ENCODE peak calls at places on chromosomes 16 and 17, in nine cellular contexts. One of them, this sample, is unnamed.

GRCh38 chr16:79362312-79362970 is 238.1 kb downstream of the MAF start:
- DNase-seq in GM04504: no peak
- DNase-seq in right atrium auricular region: no peak
- DNase-seq in neural progenitor cell: no peak
- DNase-seq in T-helper 2 cell: peak
- DNase-seq in stimulated activated CD4-positive, alpha-beta T cell treated with anti-CD3 and anti-CD28 coated beads, Interleukin-15, amount 100 ng/mL, for 1 hour: no peak
- DNase-seq in stimulated activated CD8-positive, alpha-beta memory T cell treated with anti-CD3 and anti-CD28 coated beads, Interleukin-12 subunit alpha, Interleukin-12 subunit beta, amount 100 ng/mL, for 1 hour: no peak
- DNase-seq in anterior cingulate cortex: no peak
- DNase-seq in fibroblast of mammary gland: no peak
- DNase-seq in this sample: no peak

GRCh38 chr17:385195-385835 is 32.7 kb upstream of the RPH3AL start:
- DNase-seq in GM04504: no peak
- DNase-seq in right atrium auricular region: no peak
- DNase-seq in neural progenitor cell: peak
- DNase-seq in T-helper 2 cell: peak
- DNase-seq in stimulated activated CD4-positive, alpha-beta T cell treated with anti-CD3 and anti-CD28 coated beads, Interleukin-15, amount 100 ng/mL, for 1 hour: no peak
- DNase-seq in stimulated activated CD8-positive, alpha-beta memory T cell treated with anti-CD3 and anti-CD28 coated beads, Interleukin-12 subunit alpha, Interleukin-12 subunit beta, amount 100 ng/mL, for 1 hour: no peak
- DNase-seq in anterior cingulate cortex: no peak
- DNase-seq in fibroblast of mammary gland: no peak
- DNase-seq in this sample: no peak

GRCh38 chr16:66588981-66589713 is 9.9 kb downstream of the CMTM2 start:
- DNase-seq in GM04504: no peak
- DNase-seq in right atrium auricular region: no peak
- DNase-seq in neural progenitor cell: peak
- DNase-seq in T-helper 2 cell: peak
- DNase-seq in stimulated activated CD4-positive, alpha-beta T cell treated with anti-CD3 and anti-CD28 coated beads, Interleukin-15, amount 100 ng/mL, for 1 hour: peak
- DNase-seq in stimulated activated CD8-positive, alpha-beta memory T cell treated with anti-CD3 and anti-CD28 coated beads, Interleukin-12 subunit alpha, Interleukin-12 subunit beta, amount 100 ng/mL, for 1 hour: peak
- DNase-seq in anterior cingulate cortex: peak
- DNase-seq in fibroblast of mammary gland: peak
- DNase-seq in this sample: peak

GRCh38 chr16:80341242-80341641 is 199.6 kb upstream of the DYNLRB2 start:
- DNase-seq in GM04504: no peak
- DNase-seq in right atrium auricular region: no peak
- DNase-seq in neural progenitor cell: no peak
- DNase-seq in T-helper 2 cell: no peak
- DNase-seq in stimulated activated CD4-positive, alpha-beta T cell treated with anti-CD3 and anti-CD28 coated beads, Interleukin-15, amount 100 ng/mL, for 1 hour: no peak
- DNase-seq in stimulated activated CD8-positive, alpha-beta memory T cell treated with anti-CD3 and anti-CD28 coated beads, Interleukin-12 subunit alpha, Interleukin-12 subunit beta, amount 100 ng/mL, for 1 hour: no peak
- DNase-seq in anterior cingulate cortex: no peak
- DNase-seq in fibroblast of mammary gland: no peak
- DNase-seq in this sample: no peak

GRCh38 chr16:48534601-48535340 is 75.2 kb downstream of the N4BP1 start:
- DNase-seq in GM04504: no peak
- DNase-seq in right atrium auricular region: no peak
- DNase-seq in neural progenitor cell: no peak
- DNase-seq in T-helper 2 cell: no peak
- DNase-seq in stimulated activated CD4-positive, alpha-beta T cell treated with anti-CD3 and anti-CD28 coated beads, Interleukin-15, amount 100 ng/mL, for 1 hour: no peak
- DNase-seq in stimulated activated CD8-positive, alpha-beta memory T cell treated with anti-CD3 and anti-CD28 coated beads, Interleukin-12 subunit alpha, Interleukin-12 subunit beta, amount 100 ng/mL, for 1 hour: no peak
- DNase-seq in anterior cingulate cortex: no peak
- DNase-seq in fibroblast of mammary gland: no peak
- DNase-seq in this sample: no peak

GRCh38 chr16:25135239-25135878 is 23.8 kb downstream of the LCMT1 start:
- DNase-seq in GM04504: no peak
- DNase-seq in right atrium auricular region: no peak
- DNase-seq in neural progenitor cell: no peak
- DNase-seq in T-helper 2 cell: no peak
- DNase-seq in stimulated activated CD4-positive, alpha-beta T cell treated with anti-CD3 and anti-CD28 coated beads, Interleukin-15, amount 100 ng/mL, for 1 hour: no peak
- DNase-seq in stimulated activated CD8-positive, alpha-beta memory T cell treated with anti-CD3 and anti-CD28 coated beads, Interleukin-12 subunit alpha, Interleukin-12 subunit beta, amount 100 ng/mL, for 1 hour: no peak
- DNase-seq in anterior cingulate cortex: no peak
- DNase-seq in fibroblast of mammary gland: peak
- DNase-seq in this sample: no peak

GRCh38 chr17:41651625-41652460 is 27.5 kb upstream of the KRT17 start:
- DNase-seq in GM04504: no peak
- DNase-seq in right atrium auricular region: no peak
- DNase-seq in neural progenitor cell: no peak
- DNase-seq in T-helper 2 cell: no peak
- DNase-seq in stimulated activated CD4-positive, alpha-beta T cell treated with anti-CD3 and anti-CD28 coated beads, Interleukin-15, amount 100 ng/mL, for 1 hour: no peak
- DNase-seq in stimulated activated CD8-positive, alpha-beta memory T cell treated with anti-CD3 and anti-CD28 coated beads, Interleukin-12 subunit alpha, Interleukin-12 subunit beta, amount 100 ng/mL, for 1 hour: no peak
- DNase-seq in anterior cingulate cortex: peak
- DNase-seq in fibroblast of mammary gland: no peak
- DNase-seq in this sample: no peak

GRCh38 chr16:57628008-57628781 is at the start of gene ADGRG1:
- DNase-seq in GM04504: peak
- DNase-seq in right atrium auricular region: peak
- DNase-seq in neural progenitor cell: peak
- DNase-seq in T-helper 2 cell: peak
- DNase-seq in stimulated activated CD4-positive, alpha-beta T cell treated with anti-CD3 and anti-CD28 coated beads, Interleukin-15, amount 100 ng/mL, for 1 hour: peak
- DNase-seq in stimulated activated CD8-positive, alpha-beta memory T cell treated with anti-CD3 and anti-CD28 coated beads, Interleukin-12 subunit alpha, Interleukin-12 subunit beta, amount 100 ng/mL, for 1 hour: no peak
- DNase-seq in anterior cingulate cortex: peak
- DNase-seq in fibroblast of mammary gland: peak
- DNase-seq in this sample: no peak

GRCh38 chr17:73628642-73629552 is 15.3 kb downstream of the SDK2 start:
- DNase-seq in GM04504: no peak
- DNase-seq in right atrium auricular region: no peak
- DNase-seq in neural progenitor cell: no peak
- DNase-seq in T-helper 2 cell: no peak
- DNase-seq in stimulated activated CD4-positive, alpha-beta T cell treated with anti-CD3 and anti-CD28 coated beads, Interleukin-15, amount 100 ng/mL, for 1 hour: no peak
- DNase-seq in stimulated activated CD8-positive, alpha-beta memory T cell treated with anti-CD3 and anti-CD28 coated beads, Interleukin-12 subunit alpha, Interleukin-12 subunit beta, amount 100 ng/mL, for 1 hour: no peak
- DNase-seq in anterior cingulate cortex: no peak
- DNase-seq in fibroblast of mammary gland: peak
- DNase-seq in this sample: no peak

GRCh38 chr16:49049191-49049590 is 232.4 kb downstream of the CBLN1 start:
- DNase-seq in GM04504: no peak
- DNase-seq in right atrium auricular region: no peak
- DNase-seq in neural progenitor cell: no peak
- DNase-seq in T-helper 2 cell: no peak
- DNase-seq in stimulated activated CD4-positive, alpha-beta T cell treated with anti-CD3 and anti-CD28 coated beads, Interleukin-15, amount 100 ng/mL, for 1 hour: no peak
- DNase-seq in stimulated activated CD8-positive, alpha-beta memory T cell treated with anti-CD3 and anti-CD28 coated beads, Interleukin-12 subunit alpha, Interleukin-12 subunit beta, amount 100 ng/mL, for 1 hour: no peak
- DNase-seq in anterior cingulate cortex: no peak
- DNase-seq in fibroblast of mammary gland: no peak
- DNase-seq in this sample: no peak

GRCh38 chr16:89944773-89945172 is 3.8 kb upstream of the DEF8 start:
- DNase-seq in GM04504: no peak
- DNase-seq in right atrium auricular region: no peak
- DNase-seq in neural progenitor cell: no peak
- DNase-seq in T-helper 2 cell: no peak
- DNase-seq in stimulated activated CD4-positive, alpha-beta T cell treated with anti-CD3 and anti-CD28 coated beads, Interleukin-15, amount 100 ng/mL, for 1 hour: no peak
- DNase-seq in stimulated activated CD8-positive, alpha-beta memory T cell treated with anti-CD3 and anti-CD28 coated beads, Interleukin-12 subunit alpha, Interleukin-12 subunit beta, amount 100 ng/mL, for 1 hour: no peak
- DNase-seq in anterior cingulate cortex: no peak
- DNase-seq in fibroblast of mammary gland: no peak
- DNase-seq in this sample: no peak

GRCh38 chr17:1449412-1449967 is 6.5 kb downstream of the CRK start:
- DNase-seq in GM04504: no peak
- DNase-seq in right atrium auricular region: no peak
- DNase-seq in neural progenitor cell: no peak
- DNase-seq in T-helper 2 cell: no peak
- DNase-seq in stimulated activated CD4-positive, alpha-beta T cell treated with anti-CD3 and anti-CD28 coated beads, Interleukin-15, amount 100 ng/mL, for 1 hour: no peak
- DNase-seq in stimulated activated CD8-positive, alpha-beta memory T cell treated with anti-CD3 and anti-CD28 coated beads, Interleukin-12 subunit alpha, Interleukin-12 subunit beta, amount 100 ng/mL, for 1 hour: no peak
- DNase-seq in anterior cingulate cortex: no peak
- DNase-seq in fibroblast of mammary gland: no peak
- DNase-seq in this sample: no peak

GRCh38 chr17:42203354-42203753 is 9.1 kb upstream of the GHDC start:
- DNase-seq in GM04504: no peak
- DNase-seq in right atrium auricular region: no peak
- DNase-seq in neural progenitor cell: no peak
- DNase-seq in T-helper 2 cell: no peak
- DNase-seq in stimulated activated CD4-positive, alpha-beta T cell treated with anti-CD3 and anti-CD28 coated beads, Interleukin-15, amount 100 ng/mL, for 1 hour: no peak
- DNase-seq in stimulated activated CD8-positive, alpha-beta memory T cell treated with anti-CD3 and anti-CD28 coated beads, Interleukin-12 subunit alpha, Interleukin-12 subunit beta, amount 100 ng/mL, for 1 hour: no peak
- DNase-seq in anterior cingulate cortex: no peak
- DNase-seq in fibroblast of mammary gland: no peak
- DNase-seq in this sample: no peak

GRCh38 chr16:57276596-57276995 is 7.9 kb downstream of the PLLP start:
- DNase-seq in GM04504: no peak
- DNase-seq in right atrium auricular region: no peak
- DNase-seq in neural progenitor cell: no peak
- DNase-seq in T-helper 2 cell: no peak
- DNase-seq in stimulated activated CD4-positive, alpha-beta T cell treated with anti-CD3 and anti-CD28 coated beads, Interleukin-15, amount 100 ng/mL, for 1 hour: no peak
- DNase-seq in stimulated activated CD8-positive, alpha-beta memory T cell treated with anti-CD3 and anti-CD28 coated beads, Interleukin-12 subunit alpha, Interleukin-12 subunit beta, amount 100 ng/mL, for 1 hour: no peak
- DNase-seq in anterior cingulate cortex: peak
- DNase-seq in fibroblast of mammary gland: no peak
- DNase-seq in this sample: no peak

GRCh38 chr16:57837305-57838125 is 35.2 kb upstream of the KIFC3 start:
- DNase-seq in GM04504: no peak
- DNase-seq in right atrium auricular region: no peak
- DNase-seq in neural progenitor cell: no peak
- DNase-seq in T-helper 2 cell: no peak
- DNase-seq in stimulated activated CD4-positive, alpha-beta T cell treated with anti-CD3 and anti-CD28 coated beads, Interleukin-15, amount 100 ng/mL, for 1 hour: no peak
- DNase-seq in stimulated activated CD8-positive, alpha-beta memory T cell treated with anti-CD3 and anti-CD28 coated beads, Interleukin-12 subunit alpha, Interleukin-12 subunit beta, amount 100 ng/mL, for 1 hour: no peak
- DNase-seq in anterior cingulate cortex: no peak
- DNase-seq in fibroblast of mammary gland: no peak
- DNase-seq in this sample: no peak

GRCh38 chr17:38605852-38606645 is at the start of gene SRCIN1:
- DNase-seq in GM04504: no peak
- DNase-seq in right atrium auricular region: no peak
- DNase-seq in neural progenitor cell: peak
- DNase-seq in T-helper 2 cell: peak
- DNase-seq in stimulated activated CD4-positive, alpha-beta T cell treated with anti-CD3 and anti-CD28 coated beads, Interleukin-15, amount 100 ng/mL, for 1 hour: peak
- DNase-seq in stimulated activated CD8-positive, alpha-beta memory T cell treated with anti-CD3 and anti-CD28 coated beads, Interleukin-12 subunit alpha, Interleukin-12 subunit beta, amount 100 ng/mL, for 1 hour: no peak
- DNase-seq in anterior cingulate cortex: peak
- DNase-seq in fibroblast of mammary gland: no peak
- DNase-seq in this sample: peak

GRCh38 chr17:36945959-36946725 is 2.6 kb upstream of the AATF start:
- DNase-seq in GM04504: no peak
- DNase-seq in right atrium auricular region: no peak
- DNase-seq in neural progenitor cell: peak
- DNase-seq in T-helper 2 cell: no peak
- DNase-seq in stimulated activated CD4-positive, alpha-beta T cell treated with anti-CD3 and anti-CD28 coated beads, Interleukin-15, amount 100 ng/mL, for 1 hour: no peak
- DNase-seq in stimulated activated CD8-positive, alpha-beta memory T cell treated with anti-CD3 and anti-CD28 coated beads, Interleukin-12 subunit alpha, Interleukin-12 subunit beta, amount 100 ng/mL, for 1 hour: no peak
- DNase-seq in anterior cingulate cortex: no peak
- DNase-seq in fibroblast of mammary gland: no peak
- DNase-seq in this sample: no peak

GRCh38 chr16:50464325-50465290 is 83.6 kb upstream of the NKD1 start:
- DNase-seq in GM04504: no peak
- DNase-seq in right atrium auricular region: no peak
- DNase-seq in neural progenitor cell: no peak
- DNase-seq in T-helper 2 cell: no peak
- DNase-seq in stimulated activated CD4-positive, alpha-beta T cell treated with anti-CD3 and anti-CD28 coated beads, Interleukin-15, amount 100 ng/mL, for 1 hour: no peak
- DNase-seq in stimulated activated CD8-positive, alpha-beta memory T cell treated with anti-CD3 and anti-CD28 coated beads, Interleukin-12 subunit alpha, Interleukin-12 subunit beta, amount 100 ng/mL, for 1 hour: no peak
- DNase-seq in anterior cingulate cortex: no peak
- DNase-seq in fibroblast of mammary gland: no peak
- DNase-seq in this sample: no peak

GRCh38 chr17:63848834-63849689 is 6.6 kb upstream of the SMARCD2 start:
- DNase-seq in GM04504: peak
- DNase-seq in right atrium auricular region: peak
- DNase-seq in neural progenitor cell: peak
- DNase-seq in T-helper 2 cell: peak
- DNase-seq in stimulated activated CD4-positive, alpha-beta T cell treated with anti-CD3 and anti-CD28 coated beads, Interleukin-15, amount 100 ng/mL, for 1 hour: peak
- DNase-seq in stimulated activated CD8-positive, alpha-beta memory T cell treated with anti-CD3 and anti-CD28 coated beads, Interleukin-12 subunit alpha, Interleukin-12 subunit beta, amount 100 ng/mL, for 1 hour: peak
- DNase-seq in anterior cingulate cortex: peak
- DNase-seq in fibroblast of mammary gland: peak
- DNase-seq in this sample: peak

GRCh38 chr17:48608494-48608834 is 2.4 kb downstream of the HOXB7 start:
- DNase-seq in GM04504: no peak
- DNase-seq in right atrium auricular region: no peak
- DNase-seq in neural progenitor cell: no peak
- DNase-seq in T-helper 2 cell: no peak
- DNase-seq in stimulated activated CD4-positive, alpha-beta T cell treated with anti-CD3 and anti-CD28 coated beads, Interleukin-15, amount 100 ng/mL, for 1 hour: no peak
- DNase-seq in stimulated activated CD8-positive, alpha-beta memory T cell treated with anti-CD3 and anti-CD28 coated beads, Interleukin-12 subunit alpha, Interleukin-12 subunit beta, amount 100 ng/mL, for 1 hour: no peak
- DNase-seq in anterior cingulate cortex: no peak
- DNase-seq in fibroblast of mammary gland: no peak
- DNase-seq in this sample: no peak

GRCh38 chr17:15039366-15039765 is 225.8 kb downstream of the PMP22 start:
- DNase-seq in GM04504: no peak
- DNase-seq in right atrium auricular region: no peak
- DNase-seq in neural progenitor cell: no peak
- DNase-seq in T-helper 2 cell: no peak
- DNase-seq in stimulated activated CD4-positive, alpha-beta T cell treated with anti-CD3 and anti-CD28 coated beads, Interleukin-15, amount 100 ng/mL, for 1 hour: no peak
- DNase-seq in stimulated activated CD8-positive, alpha-beta memory T cell treated with anti-CD3 and anti-CD28 coated beads, Interleukin-12 subunit alpha, Interleukin-12 subunit beta, amount 100 ng/mL, for 1 hour: no peak
- DNase-seq in anterior cingulate cortex: no peak
- DNase-seq in fibroblast of mammary gland: peak
- DNase-seq in this sample: no peak

GRCh38 chr16:14423344-14423743 is 206.7 kb downstream of the PARN start:
- DNase-seq in GM04504: no peak
- DNase-seq in right atrium auricular region: no peak
- DNase-seq in neural progenitor cell: no peak
- DNase-seq in T-helper 2 cell: no peak
- DNase-seq in stimulated activated CD4-positive, alpha-beta T cell treated with anti-CD3 and anti-CD28 coated beads, Interleukin-15, amount 100 ng/mL, for 1 hour: no peak
- DNase-seq in stimulated activated CD8-positive, alpha-beta memory T cell treated with anti-CD3 and anti-CD28 coated beads, Interleukin-12 subunit alpha, Interleukin-12 subunit beta, amount 100 ng/mL, for 1 hour: no peak
- DNase-seq in anterior cingulate cortex: no peak
- DNase-seq in fibroblast of mammary gland: peak
- DNase-seq in this sample: no peak

GRCh38 chr17:17018612-17019429 is 23.4 kb upstream of the MPRIP start:
- DNase-seq in GM04504: no peak
- DNase-seq in right atrium auricular region: no peak
- DNase-seq in neural progenitor cell: no peak
- DNase-seq in T-helper 2 cell: no peak
- DNase-seq in stimulated activated CD4-positive, alpha-beta T cell treated with anti-CD3 and anti-CD28 coated beads, Interleukin-15, amount 100 ng/mL, for 1 hour: no peak
- DNase-seq in stimulated activated CD8-positive, alpha-beta memory T cell treated with anti-CD3 and anti-CD28 coated beads, Interleukin-12 subunit alpha, Interleukin-12 subunit beta, amount 100 ng/mL, for 1 hour: no peak
- DNase-seq in anterior cingulate cortex: no peak
- DNase-seq in fibroblast of mammary gland: no peak
- DNase-seq in this sample: no peak

GRCh38 chr17:3529817-3530741 is 27.5 kb downstream of the TRPV3 start:
- DNase-seq in GM04504: no peak
- DNase-seq in right atrium auricular region: peak
- DNase-seq in neural progenitor cell: peak
- DNase-seq in T-helper 2 cell: no peak
- DNase-seq in stimulated activated CD4-positive, alpha-beta T cell treated with anti-CD3 and anti-CD28 coated beads, Interleukin-15, amount 100 ng/mL, for 1 hour: no peak
- DNase-seq in stimulated activated CD8-positive, alpha-beta memory T cell treated with anti-CD3 and anti-CD28 coated beads, Interleukin-12 subunit alpha, Interleukin-12 subunit beta, amount 100 ng/mL, for 1 hour: no peak
- DNase-seq in anterior cingulate cortex: peak
- DNase-seq in fibroblast of mammary gland: no peak
- DNase-seq in this sample: no peak

GRCh38 chr16:90047714-90048346 is 28.6 kb upstream of the DBNDD1 start:
- DNase-seq in GM04504: no peak
- DNase-seq in right atrium auricular region: no peak
- DNase-seq in neural progenitor cell: no peak
- DNase-seq in T-helper 2 cell: no peak
- DNase-seq in stimulated activated CD4-positive, alpha-beta T cell treated with anti-CD3 and anti-CD28 coated beads, Interleukin-15, amount 100 ng/mL, for 1 hour: no peak
- DNase-seq in stimulated activated CD8-positive, alpha-beta memory T cell treated with anti-CD3 and anti-CD28 coated beads, Interleukin-12 subunit alpha, Interleukin-12 subunit beta, amount 100 ng/mL, for 1 hour: no peak
- DNase-seq in anterior cingulate cortex: no peak
- DNase-seq in fibroblast of mammary gland: no peak
- DNase-seq in this sample: no peak

GRCh38 chr16:50711862-50712567 is 18.6 kb downstream of the NOD2 start:
- DNase-seq in GM04504: no peak
- DNase-seq in right atrium auricular region: no peak
- DNase-seq in neural progenitor cell: no peak
- DNase-seq in T-helper 2 cell: no peak
- DNase-seq in stimulated activated CD4-positive, alpha-beta T cell treated with anti-CD3 and anti-CD28 coated beads, Interleukin-15, amount 100 ng/mL, for 1 hour: no peak
- DNase-seq in stimulated activated CD8-positive, alpha-beta memory T cell treated with anti-CD3 and anti-CD28 coated beads, Interleukin-12 subunit alpha, Interleukin-12 subunit beta, amount 100 ng/mL, for 1 hour: no peak
- DNase-seq in anterior cingulate cortex: peak
- DNase-seq in fibroblast of mammary gland: no peak
- DNase-seq in this sample: no peak

GRCh38 chr17:3953542-3953941 is 10.7 kb downstream of the ATP2A3 start:
- DNase-seq in GM04504: no peak
- DNase-seq in right atrium auricular region: no peak
- DNase-seq in neural progenitor cell: no peak
- DNase-seq in T-helper 2 cell: no peak
- DNase-seq in stimulated activated CD4-positive, alpha-beta T cell treated with anti-CD3 and anti-CD28 coated beads, Interleukin-15, amount 100 ng/mL, for 1 hour: no peak
- DNase-seq in stimulated activated CD8-positive, alpha-beta memory T cell treated with anti-CD3 and anti-CD28 coated beads, Interleukin-12 subunit alpha, Interleukin-12 subunit beta, amount 100 ng/mL, for 1 hour: no peak
- DNase-seq in anterior cingulate cortex: no peak
- DNase-seq in fibroblast of mammary gland: no peak
- DNase-seq in this sample: no peak

GRCh38 chr16:10871157-10871991 is 5.6 kb upstream of the CIITA start:
- DNase-seq in GM04504: peak
- DNase-seq in right atrium auricular region: no peak
- DNase-seq in neural progenitor cell: no peak
- DNase-seq in T-helper 2 cell: peak
- DNase-seq in stimulated activated CD4-positive, alpha-beta T cell treated with anti-CD3 and anti-CD28 coated beads, Interleukin-15, amount 100 ng/mL, for 1 hour: no peak
- DNase-seq in stimulated activated CD8-positive, alpha-beta memory T cell treated with anti-CD3 and anti-CD28 coated beads, Interleukin-12 subunit alpha, Interleukin-12 subunit beta, amount 100 ng/mL, for 1 hour: peak
- DNase-seq in anterior cingulate cortex: peak
- DNase-seq in fibroblast of mammary gland: peak
- DNase-seq in this sample: peak

GRCh38 chr16:57693539-57693938 is 1.1 kb upstream of the DRC7 start:
- DNase-seq in GM04504: no peak
- DNase-seq in right atrium auricular region: no peak
- DNase-seq in neural progenitor cell: no peak
- DNase-seq in T-helper 2 cell: no peak
- DNase-seq in stimulated activated CD4-positive, alpha-beta T cell treated with anti-CD3 and anti-CD28 coated beads, Interleukin-15, amount 100 ng/mL, for 1 hour: no peak
- DNase-seq in stimulated activated CD8-positive, alpha-beta memory T cell treated with anti-CD3 and anti-CD28 coated beads, Interleukin-12 subunit alpha, Interleukin-12 subunit beta, amount 100 ng/mL, for 1 hour: no peak
- DNase-seq in anterior cingulate cortex: no peak
- DNase-seq in fibroblast of mammary gland: no peak
- DNase-seq in this sample: no peak

GRCh38 chr16:12627394-12627793 is 176.3 kb downstream of the CPPED1 start:
- DNase-seq in GM04504: no peak
- DNase-seq in right atrium auricular region: no peak
- DNase-seq in neural progenitor cell: no peak
- DNase-seq in T-helper 2 cell: no peak
- DNase-seq in stimulated activated CD4-positive, alpha-beta T cell treated with anti-CD3 and anti-CD28 coated beads, Interleukin-15, amount 100 ng/mL, for 1 hour: no peak
- DNase-seq in stimulated activated CD8-positive, alpha-beta memory T cell treated with anti-CD3 and anti-CD28 coated beads, Interleukin-12 subunit alpha, Interleukin-12 subunit beta, amount 100 ng/mL, for 1 hour: no peak
- DNase-seq in anterior cingulate cortex: no peak
- DNase-seq in fibroblast of mammary gland: no peak
- DNase-seq in this sample: no peak

GRCh38 chr17:35944151-35944550 is 638 bp upstream of the LYZL6 start:
- DNase-seq in GM04504: no peak
- DNase-seq in right atrium auricular region: no peak
- DNase-seq in neural progenitor cell: no peak
- DNase-seq in T-helper 2 cell: no peak
- DNase-seq in stimulated activated CD4-positive, alpha-beta T cell treated with anti-CD3 and anti-CD28 coated beads, Interleukin-15, amount 100 ng/mL, for 1 hour: no peak
- DNase-seq in stimulated activated CD8-positive, alpha-beta memory T cell treated with anti-CD3 and anti-CD28 coated beads, Interleukin-12 subunit alpha, Interleukin-12 subunit beta, amount 100 ng/mL, for 1 hour: no peak
- DNase-seq in anterior cingulate cortex: no peak
- DNase-seq in fibroblast of mammary gland: no peak
- DNase-seq in this sample: no peak

This sample was measured in immature natural killer cell.